ENCODE peak calls at places on chromosomes 7 and 10, in ten cellular contexts. One of them, this sample, is unnamed.

GRCh38 chr7:46682841-46683624 is 762.0 kb upstream of the IGFBP3 start:
- DNase-seq in ELF-1: no peak
- DNase-seq in Calu3: no peak
- DNase-seq in cardiac muscle cell: no peak
- DNase-seq in tibial nerve: no peak
- DNase-seq in OCI-M1: no peak
- DNase-seq in retina: no peak
- DNase-seq in heart right ventricle: no peak
- DNase-seq in hypothalamus: no peak
- DNase-seq in mammary epithelial cell: peak
- DNase-seq in this sample: no peak

GRCh38 chr7:7609330-7609729 is 31.2 kb upstream of the UMAD1 start:
- DNase-seq in mammary epithelial cell: no peak
- DNase-seq in OCI-M1: peak
- DNase-seq in tibial nerve: no peak
- DNase-seq in heart right ventricle: no peak
- DNase-seq in Calu3: no peak
- DNase-seq in ELF-1: no peak
- DNase-seq in retina: no peak
- DNase-seq in cardiac muscle cell: no peak
- DNase-seq in hypothalamus: no peak
- DNase-seq in this sample: no peak

GRCh38 chr7:43873300-43873699 is 4.0 kb upstream of the MRPS24 start:
- DNase-seq in cardiac muscle cell: peak
- DNase-seq in OCI-M1: no peak
- DNase-seq in retina: no peak
- DNase-seq in ELF-1: no peak
- DNase-seq in Calu3: no peak
- DNase-seq in mammary epithelial cell: peak
- DNase-seq in heart right ventricle: peak
- DNase-seq in tibial nerve: peak
- DNase-seq in hypothalamus: no peak
- DNase-seq in this sample: peak

GRCh38 chr10:26423722-26424121 is 14.4 kb upstream of the APBB1IP start:
- DNase-seq in ELF-1: no peak
- DNase-seq in OCI-M1: no peak
- DNase-seq in hypothalamus: no peak
- DNase-seq in retina: no peak
- DNase-seq in cardiac muscle cell: no peak
- DNase-seq in mammary epithelial cell: no peak
- DNase-seq in Calu3: no peak
- DNase-seq in heart right ventricle: no peak
- DNase-seq in tibial nerve: no peak
- DNase-seq in this sample: no peak

GRCh38 chr10:33353334-33353733 is 18.9 kb upstream of the NRP1 start:
- DNase-seq in retina: no peak
- DNase-seq in cardiac muscle cell: no peak
- DNase-seq in tibial nerve: no peak
- DNase-seq in hypothalamus: no peak
- DNase-seq in OCI-M1: no peak
- DNase-seq in ELF-1: no peak
- DNase-seq in mammary epithelial cell: no peak
- DNase-seq in heart right ventricle: no peak
- DNase-seq in Calu3: no peak
- DNase-seq in this sample: no peak

GRCh38 chr7:101172854-101173751 is 7.0 kb downstream of the NAT16 start:
- DNase-seq in cardiac muscle cell: no peak
- DNase-seq in heart right ventricle: peak
- DNase-seq in retina: peak
- DNase-seq in mammary epithelial cell: peak
- DNase-seq in Calu3: peak
- DNase-seq in OCI-M1: no peak
- DNase-seq in ELF-1: no peak
- DNase-seq in tibial nerve: no peak
- DNase-seq in hypothalamus: no peak
- DNase-seq in this sample: peak

GRCh38 chr7:15334524-15335269 is 227.1 kb downstream of the AGMO start:
- DNase-seq in cardiac muscle cell: no peak
- DNase-seq in OCI-M1: no peak
- DNase-seq in retina: no peak
- DNase-seq in hypothalamus: no peak
- DNase-seq in ELF-1: no peak
- DNase-seq in mammary epithelial cell: no peak
- DNase-seq in heart right ventricle: no peak
- DNase-seq in tibial nerve: no peak
- DNase-seq in Calu3: no peak
- DNase-seq in this sample: no peak

GRCh38 chr10:128763588-128763987 is 637.4 kb upstream of the MKI67 start:
- DNase-seq in heart right ventricle: no peak
- DNase-seq in mammary epithelial cell: no peak
- DNase-seq in hypothalamus: no peak
- DNase-seq in retina: no peak
- DNase-seq in ELF-1: no peak
- DNase-seq in cardiac muscle cell: no peak
- DNase-seq in tibial nerve: no peak
- DNase-seq in Calu3: no peak
- DNase-seq in OCI-M1: no peak
- DNase-seq in this sample: no peak

GRCh38 chr10:68362590-68362989 is 29.9 kb upstream of the PBLD start:
- DNase-seq in heart right ventricle: no peak
- DNase-seq in mammary epithelial cell: no peak
- DNase-seq in ELF-1: no peak
- DNase-seq in tibial nerve: no peak
- DNase-seq in OCI-M1: no peak
- DNase-seq in retina: no peak
- DNase-seq in cardiac muscle cell: no peak
- DNase-seq in hypothalamus: no peak
- DNase-seq in Calu3: no peak
- DNase-seq in this sample: no peak

GRCh38 chr7:33922820-33923219 is 17.5 kb downstream of the BMPER start:
- DNase-seq in heart right ventricle: no peak
- DNase-seq in hypothalamus: no peak
- DNase-seq in retina: no peak
- DNase-seq in Calu3: no peak
- DNase-seq in OCI-M1: no peak
- DNase-seq in tibial nerve: peak
- DNase-seq in ELF-1: no peak
- DNase-seq in mammary epithelial cell: no peak
- DNase-seq in cardiac muscle cell: no peak
- DNase-seq in this sample: no peak

GRCh38 chr7:69052447-69052846 is 545.8 kb upstream of the AUTS2 start:
- DNase-seq in ELF-1: no peak
- DNase-seq in tibial nerve: no peak
- DNase-seq in hypothalamus: no peak
- DNase-seq in Calu3: no peak
- DNase-seq in retina: no peak
- DNase-seq in mammary epithelial cell: no peak
- DNase-seq in heart right ventricle: no peak
- DNase-seq in cardiac muscle cell: no peak
- DNase-seq in OCI-M1: no peak
- DNase-seq in this sample: no peak

GRCh38 chr10:97096327-97097153 is 89.2 kb downstream of the SLIT1 start:
- DNase-seq in ELF-1: no peak
- DNase-seq in cardiac muscle cell: peak
- DNase-seq in OCI-M1: no peak
- DNase-seq in retina: peak
- DNase-seq in tibial nerve: no peak
- DNase-seq in mammary epithelial cell: no peak
- DNase-seq in heart right ventricle: peak
- DNase-seq in Calu3: no peak
- DNase-seq in hypothalamus: no peak
- DNase-seq in this sample: no peak

GRCh38 chr7:74126220-74126880 is 42.7 kb downstream of the LIMK1 start:
- DNase-seq in heart right ventricle: no peak
- DNase-seq in hypothalamus: no peak
- DNase-seq in ELF-1: no peak
- DNase-seq in retina: no peak
- DNase-seq in cardiac muscle cell: no peak
- DNase-seq in Calu3: no peak
- DNase-seq in OCI-M1: no peak
- DNase-seq in tibial nerve: no peak
- DNase-seq in mammary epithelial cell: no peak
- DNase-seq in this sample: no peak

GRCh38 chr7:99694201-99694911 is 14.6 kb upstream of the CYP3A5 start:
- DNase-seq in heart right ventricle: no peak
- DNase-seq in retina: no peak
- DNase-seq in mammary epithelial cell: no peak
- DNase-seq in cardiac muscle cell: peak
- DNase-seq in Calu3: no peak
- DNase-seq in hypothalamus: no peak
- DNase-seq in ELF-1: no peak
- DNase-seq in OCI-M1: peak
- DNase-seq in tibial nerve: no peak
- DNase-seq in this sample: no peak